ENCODE peak calls at places on chromosomes 4 and X, in eight cellular contexts. One of them, this sample, is unnamed.

GRCh38 chrX:10103023-10103422 is 53.8 kb upstream of the CLCN4 start:
- DNase-seq in amniotic epithelial cell: peak; percentile 83
- DNase-seq in astrocyte of the cerebellum: no peak
- DNase-seq in mesothelial cell of epicardium: no peak
- DNase-seq in activated CD8-positive, alpha-beta T cell treated with anti-CD3 and anti-CD28 coated beads, Interleukin-2, amount 10 ng/mL, durations not matched to agents 7 days and 5 days: no peak
- DNase-seq in SJSA1: no peak
- DNase-seq in M059J: no peak
- DNase-seq in mesenteric fat pad: peak; percentile 30
- DNase-seq in this sample: peak; percentile 56

GRCh38 chr4:3874525-3875110 is 108.4 kb downstream of the ADRA2C start:
- DNase-seq in astrocyte of the cerebellum: no peak
- DNase-seq in SJSA1: no peak
- DNase-seq in mesothelial cell of epicardium: no peak
- DNase-seq in amniotic epithelial cell: no peak
- DNase-seq in activated CD8-positive, alpha-beta T cell treated with anti-CD3 and anti-CD28 coated beads, Interleukin-2, amount 10 ng/mL, durations not matched to agents 7 days and 5 days: no peak
- DNase-seq in M059J: no peak
- DNase-seq in mesenteric fat pad: no peak
- DNase-seq in this sample: no peak

GRCh38 chrX:53294024-53294648 is 12.8 kb upstream of the IQSEC2 start:
- DNase-seq in mesothelial cell of epicardium: no peak
- DNase-seq in activated CD8-positive, alpha-beta T cell treated with anti-CD3 and anti-CD28 coated beads, Interleukin-2, amount 10 ng/mL, durations not matched to agents 7 days and 5 days: peak; percentile 26
- DNase-seq in mesenteric fat pad: peak; percentile 24
- DNase-seq in amniotic epithelial cell: no peak
- DNase-seq in M059J: no peak
- DNase-seq in SJSA1: no peak
- DNase-seq in astrocyte of the cerebellum: no peak
- DNase-seq in this sample: no peak

GRCh38 chr4:75513529-75514130 is 573 bp downstream of the RCHY1 start:
- DNase-seq in mesenteric fat pad: no peak
- DNase-seq in SJSA1: no peak
- DNase-seq in activated CD8-positive, alpha-beta T cell treated with anti-CD3 and anti-CD28 coated beads, Interleukin-2, amount 10 ng/mL, durations not matched to agents 7 days and 5 days: no peak
- DNase-seq in M059J: peak; percentile 3
- DNase-seq in astrocyte of the cerebellum: no peak
- DNase-seq in amniotic epithelial cell: no peak
- DNase-seq in mesothelial cell of epicardium: no peak
- DNase-seq in this sample: no peak

GRCh38 chr4:152936446-152937279 is 540 bp downstream of the FHDC1 start:
- DNase-seq in M059J: peak; percentile 29
- DNase-seq in mesenteric fat pad: no peak
- DNase-seq in amniotic epithelial cell: no peak
- DNase-seq in mesothelial cell of epicardium: no peak
- DNase-seq in activated CD8-positive, alpha-beta T cell treated with anti-CD3 and anti-CD28 coated beads, Interleukin-2, amount 10 ng/mL, durations not matched to agents 7 days and 5 days: peak; percentile 25
- DNase-seq in SJSA1: peak; percentile 33
- DNase-seq in astrocyte of the cerebellum: no peak
- DNase-seq in this sample: no peak

GRCh38 chrX:31590581-31591113 is 518.8 kb upstream of the FTHL17 start:
- DNase-seq in amniotic epithelial cell: peak; percentile 51
- DNase-seq in M059J: peak; percentile 71
- DNase-seq in mesenteric fat pad: no peak
- DNase-seq in astrocyte of the cerebellum: peak; percentile 36
- DNase-seq in activated CD8-positive, alpha-beta T cell treated with anti-CD3 and anti-CD28 coated beads, Interleukin-2, amount 10 ng/mL, durations not matched to agents 7 days and 5 days: no peak
- DNase-seq in mesothelial cell of epicardium: no peak
- DNase-seq in SJSA1: peak; percentile 19
- DNase-seq in this sample: no peak

GRCh38 chr4:86043755-86044592 is 315.9 kb downstream of the MAPK10 start:
- DNase-seq in amniotic epithelial cell: peak; percentile 53
- DNase-seq in astrocyte of the cerebellum: peak; percentile 45
- DNase-seq in activated CD8-positive, alpha-beta T cell treated with anti-CD3 and anti-CD28 coated beads, Interleukin-2, amount 10 ng/mL, durations not matched to agents 7 days and 5 days: peak; percentile 26
- DNase-seq in mesothelial cell of epicardium: no peak
- DNase-seq in mesenteric fat pad: no peak
- DNase-seq in SJSA1: peak; percentile 41
- DNase-seq in M059J: peak; percentile 66
- DNase-seq in this sample: no peak

GRCh38 chr4:83417566-83417965 is 38.1 kb downstream of the HELQ start:
- DNase-seq in mesenteric fat pad: no peak
- DNase-seq in activated CD8-positive, alpha-beta T cell treated with anti-CD3 and anti-CD28 coated beads, Interleukin-2, amount 10 ng/mL, durations not matched to agents 7 days and 5 days: no peak
- DNase-seq in mesothelial cell of epicardium: no peak
- DNase-seq in M059J: no peak
- DNase-seq in amniotic epithelial cell: no peak
- DNase-seq in SJSA1: no peak
- DNase-seq in astrocyte of the cerebellum: no peak
- DNase-seq in this sample: no peak

GRCh38 chr4:76198411-76199237 is 15.0 kb downstream of the SCARB2 start:
- DNase-seq in mesothelial cell of epicardium: peak; percentile 35
- DNase-seq in SJSA1: peak; percentile 77
- DNase-seq in mesenteric fat pad: no peak
- DNase-seq in amniotic epithelial cell: peak; percentile 84
- DNase-seq in M059J: peak; percentile 74
- DNase-seq in activated CD8-positive, alpha-beta T cell treated with anti-CD3 and anti-CD28 coated beads, Interleukin-2, amount 10 ng/mL, durations not matched to agents 7 days and 5 days: no peak
- DNase-seq in astrocyte of the cerebellum: peak; percentile 62
- DNase-seq in this sample: no peak

GRCh38 chr4:55178226-55179005 is 53.0 kb upstream of the KDR start:
- DNase-seq in M059J: no peak
- DNase-seq in astrocyte of the cerebellum: no peak
- DNase-seq in mesenteric fat pad: no peak
- DNase-seq in amniotic epithelial cell: no peak
- DNase-seq in mesothelial cell of epicardium: no peak
- DNase-seq in SJSA1: peak; percentile 65
- DNase-seq in activated CD8-positive, alpha-beta T cell treated with anti-CD3 and anti-CD28 coated beads, Interleukin-2, amount 10 ng/mL, durations not matched to agents 7 days and 5 days: no peak
- DNase-seq in this sample: no peak

GRCh38 chr4:44791842-44792241 is 65.5 kb upstream of the GNPDA2 start:
- DNase-seq in mesothelial cell of epicardium: no peak
- DNase-seq in SJSA1: no peak
- DNase-seq in amniotic epithelial cell: no peak
- DNase-seq in M059J: no peak
- DNase-seq in activated CD8-positive, alpha-beta T cell treated with anti-CD3 and anti-CD28 coated beads, Interleukin-2, amount 10 ng/mL, durations not matched to agents 7 days and 5 days: no peak
- DNase-seq in mesenteric fat pad: no peak
- DNase-seq in astrocyte of the cerebellum: no peak
- DNase-seq in this sample: no peak

GRCh38 chr4:23320881-23321612 is 568.8 kb downstream of the PPARGC1A start:
- DNase-seq in amniotic epithelial cell: no peak
- DNase-seq in mesothelial cell of epicardium: no peak
- DNase-seq in SJSA1: no peak
- DNase-seq in astrocyte of the cerebellum: no peak
- DNase-seq in M059J: peak; percentile 30
- DNase-seq in mesenteric fat pad: no peak
- DNase-seq in activated CD8-positive, alpha-beta T cell treated with anti-CD3 and anti-CD28 coated beads, Interleukin-2, amount 10 ng/mL, durations not matched to agents 7 days and 5 days: no peak
- DNase-seq in this sample: no peak

GRCh38 chr4:73451978-73452747 is 16.1 kb downstream of the AFP start:
- DNase-seq in mesothelial cell of epicardium: no peak
- DNase-seq in activated CD8-positive, alpha-beta T cell treated with anti-CD3 and anti-CD28 coated beads, Interleukin-2, amount 10 ng/mL, durations not matched to agents 7 days and 5 days: no peak
- DNase-seq in astrocyte of the cerebellum: no peak
- DNase-seq in M059J: no peak
- DNase-seq in SJSA1: no peak
- DNase-seq in amniotic epithelial cell: no peak
- DNase-seq in mesenteric fat pad: no peak
- DNase-seq in this sample: no peak

GRCh38 chrX:43940811-43941210 is 32.4 kb downstream of the NDP start:
- DNase-seq in mesothelial cell of epicardium: no peak
- DNase-seq in astrocyte of the cerebellum: peak; percentile 24
- DNase-seq in SJSA1: peak; percentile 25
- DNase-seq in mesenteric fat pad: no peak
- DNase-seq in M059J: peak; percentile 72
- DNase-seq in amniotic epithelial cell: peak; percentile 31
- DNase-seq in activated CD8-positive, alpha-beta T cell treated with anti-CD3 and anti-CD28 coated beads, Interleukin-2, amount 10 ng/mL, durations not matched to agents 7 days and 5 days: no peak
- DNase-seq in this sample: no peak

GRCh38 chr4:7515390-7515902 is 80.7 kb upstream of the PSAPL1 start:
- DNase-seq in activated CD8-positive, alpha-beta T cell treated with anti-CD3 and anti-CD28 coated beads, Interleukin-2, amount 10 ng/mL, durations not matched to agents 7 days and 5 days: no peak
- DNase-seq in SJSA1: no peak
- DNase-seq in mesothelial cell of epicardium: no peak
- DNase-seq in astrocyte of the cerebellum: no peak
- DNase-seq in M059J: no peak
- DNase-seq in amniotic epithelial cell: peak; percentile 6
- DNase-seq in mesenteric fat pad: no peak
- DNase-seq in this sample: no peak